ENCODE peak calls at places on chromosomes 13 and 19, in four cellular contexts. V, L, S and J are unnamed samples.

GRCh38 chr13:87680298-87680697 is 9.1 kb downstream of the SLITRK5 start:
- DNase-seq in V (no peak), S (no peak), L (no peak), J (no peak)

GRCh38 chr13:51015973-51016372 is 95.1 kb downstream of the C13orf42 start:
- DNase-seq in S (no peak), L (no peak), V (no peak), J (no peak)

GRCh38 chr13:110771194-110771593 is 57.7 kb downstream of the ING1 start:
- DNase-seq in V (no peak), L (no peak), S (no peak), J (no peak)

GRCh38 chr19:56350416-56351045 is 35.9 kb upstream of the ZSCAN5A start:
- DNase-seq in V (peak), L (no peak), S (peak), J (peak)

GRCh38 chr19:4721196-4721595 is 2.4 kb downstream of the DPP9 start:
- DNase-seq in V (no peak), S (no peak), L (no peak), J (no peak)

GRCh38 chr13:92572190-92572589 is 654.4 kb upstream of the GPC6 start:
- DNase-seq in L (no peak), V (no peak), S (no peak), J (no peak)

GRCh38 chr19:35254341-35255297 is 5.8 kb downstream of the LSR start:
- DNase-seq in V (no peak), L (no peak), S (no peak), J (no peak)

GRCh38 chr13:51737609-51738008 is 66.4 kb downstream of the DHRS12 start:
- DNase-seq in L (no peak), V (no peak), S (no peak), J (no peak)

GRCh38 chr13:44748439-44748838 is 172.3 kb upstream of the TSC22D1 start:
- DNase-seq in S (no peak), V (no peak), L (no peak), J (no peak)

GRCh38 chr19:55674459-55674840 is 576 bp upstream of the EPN1 start:
- DNase-seq in S (no peak), V (no peak), L (no peak), J (no peak)

GRCh38 chr13:41652735-41653361 is 195.5 kb downstream of the RGCC start:
- DNase-seq in S (peak), V (no peak), L (peak), J (peak)

GRCh38 chr13:112756967-112757758 is 67.3 kb downstream of the ATP11A start:
- DNase-seq in L (no peak), V (no peak), S (no peak), J (no peak)

GRCh38 chr13:60164490-60164889 is 762 bp upstream of the DIAPH3 start:
- DNase-seq in L (no peak), S (no peak), V (no peak), J (no peak)

GRCh38 chr13:48110132-48110868 is 15.4 kb upstream of the MED4 start:
- DNase-seq in V (no peak), S (no peak), L (no peak), J (no peak)

GRCh38 chr13:82847595-82847994 is 1034.7 kb downstream of the SLITRK1 start:
- DNase-seq in V (no peak), S (no peak), L (no peak), J (no peak)

GRCh38 chr19:35370722-35371121 is at the start of gene GPR42:
- DNase-seq in V (no peak), L (no peak), S (no peak), J (no peak)

GRCh38 chr13:28653111-28653510 is 5.8 kb upstream of the POMP start:
- DNase-seq in V (no peak), S (no peak), L (no peak), J (no peak)

GRCh38 chr13:79585033-79585432 is 104.1 kb downstream of the NDFIP2 start:
- DNase-seq in V (no peak), S (peak), L (no peak), J (no peak)

GRCh38 chr13:79581870-79582315 is 100.9 kb downstream of the NDFIP2 start:
- DNase-seq in V (no peak), L (no peak), S (peak), J (no peak)

DNA sequence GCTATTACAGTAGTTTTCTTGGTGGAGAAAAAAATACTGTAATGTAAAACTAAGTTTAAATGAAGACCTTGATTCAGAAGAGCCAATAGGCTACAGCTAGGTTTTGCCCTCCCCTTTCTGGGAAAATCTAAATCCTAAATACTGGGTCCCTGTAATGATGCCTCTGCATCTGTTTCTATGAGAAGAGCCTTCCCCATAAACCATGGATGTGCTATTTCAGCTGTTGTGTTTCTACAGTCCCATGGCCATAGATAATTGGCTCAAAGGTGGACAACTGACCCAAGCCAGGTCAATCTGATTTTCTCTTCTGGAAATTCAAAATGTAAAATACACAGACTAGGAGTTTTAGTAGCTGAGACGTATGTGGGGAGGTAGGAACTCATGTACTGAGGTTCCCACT is 101.9 kb downstream of the NDFIP2 start:
- DNase-seq in S (no peak), V (no peak), L (no peak), J (no peak)
- TF ChIP-seq SPI1 in S (no peak), V (no peak), L (no peak), J (no peak)

GRCh38 chr19:18494267-18494607 is 27.6 kb downstream of the ELL start:
- DNase-seq in L (no peak), S (no peak), V (no peak), J (no peak)
- TF ChIP-seq SPI1 in L (no peak), S (no peak), V (no peak), J (no peak)

GRCh38 chr19:10284641-10285278 is 2.0 kb upstream of the ICAM4 start:
- DNase-seq in S (no peak), V (no peak), L (no peak), J (no peak)

GRCh38 chr19:10285393-10285792 is 1.4 kb upstream of the ICAM4 start:
- DNase-seq in S (peak), L (no peak), V (no peak), J (no peak)

GRCh38 chr19:10288662-10289166 is 1.0 kb upstream of the ICAM5 start:
- DNase-seq in S (peak), V (no peak), L (no peak), J (no peak)

GRCh38 chr19:10289167-10289835 is 451 bp upstream of the ICAM5 start:
- DNase-seq in V (no peak), L (no peak), S (peak), J (peak)

GRCh38 chr19:10286803-10287737 is at the start of gene ICAM4:
- DNase-seq in L (no peak), V (no peak), S (peak), J (peak)
- TF ChIP-seq SPI1 in L (no peak), V (no peak), S (no peak), J (no peak)

GRCh38 chr19:18431351-18432197 is 6.4 kb downstream of the ISYNA1 start:
- DNase-seq in V (no peak), S (no peak), L (no peak), J (no peak)

GRCh38 chr19:18434411-18435184 is 3.3 kb downstream of the ISYNA1 start:
- DNase-seq in S (peak), L (no peak), V (no peak), J (no peak)

GRCh38 chr19:18433735-18434398 is 4.1 kb downstream of the ISYNA1 start:
- DNase-seq in S (peak), V (no peak), L (no peak), J (no peak)

GRCh38 chr19:18432275-18433038 is 5.5 kb downstream of the ISYNA1 start:
- DNase-seq in V (no peak), S (no peak), L (no peak), J (no peak)

GRCh38 chr19:18433039-18433691 is 4.8 kb downstream of the ISYNA1 start:
- DNase-seq in S (peak), L (no peak), V (no peak), J (no peak)
- TF ChIP-seq SPI1 in S (no peak), L (no peak), V (no peak), J (no peak)

DNA sequence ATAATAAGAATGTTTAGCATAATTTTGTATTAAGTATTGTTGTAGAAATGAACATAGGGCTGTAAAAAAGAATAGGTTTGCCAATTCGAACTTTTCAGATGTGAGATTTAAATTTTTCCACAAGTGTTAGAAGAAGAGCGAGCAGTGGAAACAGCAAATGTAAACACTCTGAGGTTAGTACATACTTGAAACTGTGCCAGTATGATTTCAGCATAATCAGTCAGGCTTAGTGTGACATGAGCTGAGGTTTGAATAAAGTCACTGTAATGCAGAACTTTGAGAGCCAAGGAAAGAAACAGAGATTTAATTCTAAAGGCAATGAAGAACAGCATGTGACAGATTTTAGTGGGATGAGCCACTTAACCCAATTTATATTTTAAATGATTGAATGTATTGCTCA is 2166.4 kb downstream of the PCDH9 start:
- DNase-seq in V (no peak), L (no peak), S (no peak), J (no peak)
- TF ChIP-seq SPI1 in V (no peak), L (no peak), S (no peak), J (no peak)